ENCODE peak calls at places on chromosome 14, in five cellular contexts. W, T, M, R and I are unnamed samples.

GRCh38 chr14:55221186-55221585 is 29.8 kb upstream of the DLGAP5 start:
- DNase-seq in T (no peak), W (no peak), R (no peak), M (no peak), I (no peak)

GRCh38 chr14:95313707-95314106 is 6.0 kb downstream of the CLMN start:
- DNase-seq in M (no peak), T (peak), R (no peak), W (peak), I (peak)

GRCh38 chr14:34098045-34098984 is 147.4 kb upstream of the EGLN3 start:
- DNase-seq in T (no peak), W (peak), R (peak), M (peak), I (no peak)

GRCh38 chr14:56482306-56482705 is 97.3 kb upstream of the TMEM260 start:
- DNase-seq in R (no peak), W (no peak), M (peak), T (no peak), I (no peak)

GRCh38 chr14:106010783-106011182 is 484.4 kb downstream of the TMEM121 start:
- DNase-seq in M (no peak), W (no peak), T (no peak), R (no peak), I (no peak)

GRCh38 chr14:22556021-22556989 is 32.7 kb downstream of the DAD1 start:
- DNase-seq in M (no peak), R (no peak), T (peak), W (no peak), I (peak)

GRCh38 chr14:68794856-68795601 is 2.2 kb upstream of the ZFP36L1 start:
- DNase-seq in R (peak), M (peak), T (no peak), W (no peak), I (peak)

GRCh38 chr14:57266060-57266459 is 2.6 kb downstream of the EXOC5 start:
- DNase-seq in W (no peak), R (no peak), M (no peak), T (no peak), I (no peak)

GRCh38 chr14:57293851-57294837 is 25.4 kb downstream of the AP5M1 start:
- DNase-seq in W (no peak), R (no peak), M (peak), T (no peak), I (no peak)

GRCh38 chr14:98226411-98226810 is 1045.6 kb downstream of the BCL11B start:
- DNase-seq in M (no peak), T (no peak), W (no peak), R (no peak), I (no peak)

GRCh38 chr14:68599896-68600620 is 192.8 kb downstream of the ZFP36L1 start:
- DNase-seq in R (no peak), M (no peak), T (no peak), W (no peak), I (no peak)

GRCh38 chr14:59333668-59334067 is 131.5 kb downstream of the GPR135 start:
- DNase-seq in T (no peak), R (no peak), W (no peak), M (peak), I (peak)

GRCh38 chr14:86826641-86827040 is 1166.3 kb downstream of the GALC start:
- DNase-seq in R (no peak), T (no peak), W (no peak), M (no peak), I (no peak)

GRCh38 chr14:56805201-56805991 is 4.9 kb downstream of the OTX2 start:
- DNase-seq in T (no peak), R (no peak), W (no peak), M (no peak), I (no peak)

GRCh38 chr14:23446291-23446851 is 10.9 kb upstream of the MYH7 start:
- DNase-seq in W (no peak), T (no peak), M (no peak), R (no peak), I (no peak)

GRCh38 chr14:104817930-104818713 is 17.2 kb downstream of the ZBTB42 start:
- DNase-seq in M (no peak), T (no peak), R (no peak), W (peak), I (peak)

GRCh38 chr14:57492859-57493258 is 798 bp downstream of the CCDC198 start:
- DNase-seq in T (no peak), W (no peak), R (no peak), M (peak), I (no peak)

GRCh38 chr14:95305145-95305544 is 14.6 kb downstream of the CLMN start:
- DNase-seq in W (no peak), R (no peak), M (no peak), T (no peak), I (no peak)

GRCh38 chr14:104799657-104800599 is 973 bp upstream of the ZBTB42 start:
- DNase-seq in M (peak), W (peak), T (peak), R (peak), I (peak)

GRCh38 chr14:72621387-72622065 is 272.4 kb downstream of the DPF3 start:
- DNase-seq in T (no peak), W (no peak), R (no peak), M (peak), I (no peak)

GRCh38 chr14:55580401-55581010 is 499 bp downstream of the KTN1 start:
- DNase-seq in T (peak), R (peak), W (peak), M (peak), I (peak)

GRCh38 chr14:57274551-57274950 is 5.8 kb downstream of the AP5M1 start:
- DNase-seq in M (no peak), W (no peak), R (no peak), T (no peak), I (no peak)

GRCh38 chr14:86038401-86038985 is 508.5 kb downstream of the FLRT2 start:
- DNase-seq in M (peak), R (peak), W (peak), T (peak), I (no peak)

GRCh38 chr14:68459480-68460136 is 333.3 kb downstream of the ZFP36L1 start:
- DNase-seq in R (no peak), T (no peak), M (no peak), W (no peak), I (no peak)

GRCh38 chr14:59187802-59188460 is 536 bp upstream of the DAAM1 start:
- DNase-seq in T (peak), W (no peak), M (peak), R (peak), I (peak)

GRCh38 chr14:35133542-35134328 is 11.4 kb downstream of the PRORP start:
- DNase-seq in M (no peak), W (no peak), T (no peak), R (no peak), I (no peak)

GRCh38 chr14:104810316-104810715 is 9.4 kb downstream of the ZBTB42 start:
- DNase-seq in W (no peak), R (no peak), T (no peak), M (no peak), I (no peak)

GRCh38 chr14:70192915-70193314 is 4.2 kb upstream of the SLC8A3 start:
- DNase-seq in R (peak), W (no peak), T (no peak), M (no peak), I (no peak)

GRCh38 chr14:35380794-35381193 is 23.8 kb downstream of the NFKBIA start:
- DNase-seq in R (no peak), W (no peak), M (no peak), T (no peak), I (no peak)

GRCh38 chr14:22865424-22866215 is 5.9 kb upstream of the LRP10 start:
- DNase-seq in R (peak), W (peak), T (no peak), M (no peak), I (no peak)

GRCh38 chr14:57493467-57494181 is at the start of gene CCDC198:
- DNase-seq in T (no peak), M (no peak), R (no peak), W (no peak), I (no peak)

GRCh38 chr14:24179961-24180726 is 8.3 kb downstream of the REC8 start:
- DNase-seq in M (peak), R (no peak), T (no peak), W (no peak), I (no peak)

DNA sequence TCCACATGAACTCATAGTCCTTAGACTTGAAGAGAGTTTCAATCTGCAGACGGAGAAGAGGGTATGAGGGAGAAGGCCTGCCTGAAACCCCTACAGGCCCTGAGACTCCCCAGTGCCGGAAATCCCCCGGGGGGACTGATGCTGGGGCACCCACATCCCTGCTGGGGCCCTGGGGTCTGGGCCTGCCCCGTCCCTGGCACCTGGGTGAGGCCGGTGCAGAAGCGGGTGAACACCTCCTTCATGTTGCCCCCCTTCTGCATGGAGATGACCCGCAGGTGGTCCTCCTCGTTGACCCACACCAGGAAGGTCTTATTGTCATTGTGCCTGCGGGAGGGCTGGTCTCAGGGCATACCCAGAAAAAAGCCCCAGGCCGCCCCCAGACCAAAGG is 2.4 kb downstream of the CKB start:
- DNase-seq in W (no peak), M (no peak), T (peak), R (peak), I (no peak)
- H3K4me3 ChIP-seq in W (no peak), M (peak), T (no peak), R (peak), I (peak)

GRCh38 chr14:84987042-84987441 is 542.9 kb upstream of the FLRT2 start:
- DNase-seq in W (no peak), M (no peak), R (no peak), T (no peak), I (no peak)
- H3K4me3 ChIP-seq in W (no peak), M (no peak), R (no peak), T (no peak), I (no peak)

GRCh38 chr14:100321473-100322137 is 1.5 kb upstream of the SLC25A47 start:
- DNase-seq in R (no peak), M (no peak), T (no peak), W (no peak), I (no peak)

GRCh38 chr14:100320157-100320856 is 2.8 kb upstream of the SLC25A47 start:
- DNase-seq in T (no peak), W (no peak), R (no peak), M (no peak), I (no peak)

GRCh38 chr14:100317389-100317788 is 5.8 kb upstream of the SLC25A47 start:
- DNase-seq in M (no peak), T (no peak), R (no peak), W (no peak), I (no peak)

GRCh38 chr14:100314724-100315123 is 8.4 kb upstream of the SLC25A47 start:
- DNase-seq in W (no peak), R (no peak), T (no peak), M (no peak), I (no peak)

GRCh38 chr14:100317897-100318808 is 5.0 kb upstream of the SLC25A47 start:
- DNase-seq in T (peak), M (peak), R (peak), W (peak), I (peak)
- H3K4me3 ChIP-seq in T (peak), M (no peak), R (no peak), W (peak), I (peak)

GRCh38 chr14:77076118-77076631 is 21.9 kb upstream of the CIPC start:
- DNase-seq in M (no peak), W (peak), T (peak), R (no peak), I (peak)
- H3K4me3 ChIP-seq in M (no peak), W (peak), T (peak), R (no peak), I (peak)

DNA sequence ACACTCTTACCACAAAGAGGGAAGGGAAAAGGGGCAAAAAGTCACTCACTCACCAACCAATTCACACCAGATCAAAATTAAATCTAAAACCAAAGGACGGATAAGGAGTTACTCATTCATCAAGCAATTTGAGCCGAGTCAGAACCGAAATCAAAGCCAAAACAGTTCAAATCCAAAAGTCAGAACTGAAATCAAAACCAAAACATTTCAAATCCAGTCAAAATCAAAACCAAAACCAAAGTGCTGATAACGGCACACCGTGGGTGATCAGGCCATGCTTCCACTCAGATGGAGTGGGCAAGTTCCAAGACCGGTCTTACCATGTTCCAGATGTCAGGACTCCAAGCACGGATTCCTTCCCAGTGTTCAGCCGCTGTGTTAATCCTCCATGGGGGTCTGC is 139.5 kb downstream of the SLC38A6 start:
- DNase-seq in R (no peak), T (no peak), M (no peak), W (no peak), I (no peak)
- H3K4me3 ChIP-seq in R (no peak), T (no peak), M (no peak), W (no peak), I (no peak)

GRCh38 chr14:38210168-38210567 is 2.5 kb downstream of the SSTR1 start:
- DNase-seq in M (peak), R (no peak), W (no peak), T (no peak), I (no peak)
- H3K4me3 ChIP-seq in M (peak), R (no peak), W (no peak), T (peak), I (no peak)

GRCh38 chr14:90235179-90235976 is 21.0 kb upstream of the PSMC1 start:
- DNase-seq in R (peak), T (peak), M (peak), W (peak), I (no peak)

GRCh38 chr14:90242444-90242843 is 13.9 kb upstream of the PSMC1 start:
- DNase-seq in M (no peak), R (no peak), T (no peak), W (no peak), I (no peak)

DNA sequence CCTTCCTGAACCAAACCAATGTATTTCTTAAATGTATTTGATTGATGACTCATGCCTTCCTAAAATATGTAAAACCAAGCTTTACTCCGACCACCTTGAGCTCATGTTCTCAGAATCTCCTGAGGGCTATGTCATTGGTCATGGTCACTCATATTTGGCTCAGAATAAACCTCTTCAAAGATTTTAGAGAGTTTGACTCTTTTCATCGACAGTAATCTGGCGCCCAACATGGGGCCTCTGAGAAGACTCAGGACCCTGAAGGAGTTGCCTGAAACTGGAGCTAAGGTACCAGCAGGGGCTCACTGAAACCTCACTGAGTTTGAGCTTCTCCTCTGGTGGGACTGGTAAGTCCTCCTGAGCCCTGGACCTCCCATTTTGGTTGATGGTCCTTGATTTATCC is 17.2 kb upstream of the PSMC1 start:
- DNase-seq in W (no peak), T (no peak), R (no peak), M (no peak), I (no peak)
- H3K4me3 ChIP-seq in W (no peak), T (no peak), R (no peak), M (no peak), I (no peak)

GRCh38 chr14:103422981-103423600 is 37.9 kb downstream of the MARK3 start:
- DNase-seq in M (peak), T (no peak), R (no peak), W (no peak), I (no peak)
- H3K4me3 ChIP-seq in M (no peak), T (no peak), R (no peak), W (no peak), I (no peak)

GRCh38 chr14:100250732-100251465 is 12.0 kb downstream of the YY1 start:
- DNase-seq in W (no peak), T (no peak), R (no peak), M (no peak), I (no peak)

GRCh38 chr14:100246809-100247428 is 8.0 kb downstream of the YY1 start:
- DNase-seq in W (no peak), M (peak), R (peak), T (no peak), I (no peak)

GRCh38 chr14:100241279-100241678 is 2.3 kb downstream of the YY1 start:
- DNase-seq in R (no peak), T (no peak), W (no peak), M (no peak), I (no peak)

GRCh38 chr14:100240725-100241032 is 1.7 kb downstream of the YY1 start:
- DNase-seq in T (no peak), W (no peak), M (no peak), R (no peak), I (no peak)

GRCh38 chr14:100246136-100246535 is 7.2 kb downstream of the YY1 start:
- DNase-seq in M (no peak), T (no peak), R (peak), W (no peak), I (no peak)
- H3K4me3 ChIP-seq in M (no peak), T (no peak), R (no peak), W (no peak), I (no peak)